ENCODE peak calls at places on chromosomes 2 and 18, in five cellular contexts. Z, K, J, T and W are unnamed samples.

GRCh38 chr18:13457327-13457726 is 238.8 kb downstream of the LDLRAD4 start:
- DNase-seq in Z (no peak), K (no peak), J (peak; percentile 5), T (no peak), W (no peak)

GRCh38 chr2:1830936-1831616 is 86.8 kb upstream of the PXDN start:
- DNase-seq in Z (no peak), K (no peak), J (no peak), T (no peak), W (peak; percentile 7)

GRCh38 chr18:23994361-23994902 is 20.1 kb upstream of the TTC39C start:
- DNase-seq in Z (no peak), K (no peak), J (no peak), T (no peak), W (peak; percentile 96)

GRCh38 chr2:217248312-217248935 is 388.6 kb upstream of the TNP1 start:
- DNase-seq in Z (peak; percentile 30), K (peak; percentile 46), J (peak; percentile 41), T (no peak), W (peak; percentile 74)

GRCh38 chr2:118841828-118842461 is 5.5 kb downstream of the EN1 start:
- DNase-seq in Z (peak; percentile 23), K (no peak), J (peak; percentile 47), T (peak; percentile 43), W (no peak)

GRCh38 chr2:219508933-219509779 is 5.1 kb upstream of the ASIC4 start:
- DNase-seq in Z (no peak), K (no peak), J (no peak), T (no peak), W (no peak)

GRCh38 chr2:162928356-162928755 is 89.8 kb upstream of the KCNH7 start:
- DNase-seq in Z (no peak), K (no peak), J (no peak), T (no peak), W (no peak)

GRCh38 chr2:189164732-189165131 is 14.8 kb downstream of the COL5A2 start:
- DNase-seq in Z (no peak), K (no peak), J (no peak), T (no peak), W (peak; percentile 80)

GRCh38 chr2:135997380-135997779 is 12.0 kb upstream of the DARS1 start:
- DNase-seq in Z (peak; percentile 90), K (peak; percentile 87), J (peak; percentile 91), T (peak; percentile 58), W (no peak)

GRCh38 chr2:36352711-36353110 is 2.9 kb upstream of the CRIM1 start:
- DNase-seq in Z (peak; percentile 73), K (no peak), J (no peak), T (no peak), W (peak; percentile 83)

GRCh38 chr2:20627712-20628380 is 23.1 kb downstream of the HS1BP3 start:
- DNase-seq in Z (no peak), K (no peak), J (no peak), T (no peak), W (no peak)

GRCh38 chr2:5544205-5544786 is 147.9 kb upstream of the SOX11 start:
- DNase-seq in Z (peak; percentile 29), K (no peak), J (no peak), T (no peak), W (no peak)

DNA sequence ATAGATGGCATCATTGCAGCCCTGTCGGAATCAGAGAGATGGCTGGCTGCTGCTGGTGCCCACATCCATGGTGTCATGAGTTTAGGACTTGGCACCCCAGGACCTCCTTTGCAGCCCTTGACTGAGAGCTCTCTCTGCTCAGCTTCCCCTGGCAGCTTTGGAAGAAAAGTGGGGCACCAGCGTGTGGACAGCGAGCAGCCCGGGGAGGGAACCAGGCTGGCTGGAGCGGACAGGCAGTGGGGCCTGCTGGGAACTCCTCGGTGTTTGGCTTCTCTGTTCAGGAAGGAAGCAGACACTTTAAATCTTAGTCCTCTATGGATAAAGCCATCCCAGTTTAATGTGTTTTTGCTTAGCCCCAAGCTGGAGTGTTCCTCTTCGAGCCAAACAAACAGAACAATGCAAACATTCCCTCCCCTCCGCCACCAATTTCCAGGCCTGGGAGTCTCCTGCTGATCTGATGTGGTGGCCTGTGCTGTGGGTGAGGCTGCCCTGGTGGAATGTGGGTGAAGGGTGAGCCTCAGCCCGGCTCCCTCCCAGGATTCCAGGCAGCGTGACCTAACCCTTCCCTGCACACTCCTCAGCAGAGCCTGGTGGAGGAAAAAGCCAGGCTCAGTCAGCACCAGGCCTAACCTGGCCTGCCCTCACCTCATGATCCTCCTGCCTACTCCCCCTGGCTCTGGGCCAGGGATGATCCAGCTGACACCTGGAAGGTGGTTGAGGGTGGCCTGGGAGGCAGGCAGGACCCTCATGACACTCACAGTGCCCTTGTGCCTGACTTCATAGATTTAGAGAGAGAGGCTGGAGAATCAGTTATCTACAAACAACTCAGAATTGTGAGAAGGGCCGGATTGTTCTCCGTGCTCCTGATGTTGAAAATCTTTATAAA is 21.6 kb upstream of the ITGB6 start:
- DNase-seq in Z (no peak), K (no peak), J (no peak), T (no peak), W (peak; percentile 64)
- H3K18ac ChIP-seq in Z (no peak overlapping the region), K (no peak overlapping the region), J (no peak overlapping the region), T (peak overlapping the region; percentile 60), W (peak overlapping the region; percentile 82)

DNA sequence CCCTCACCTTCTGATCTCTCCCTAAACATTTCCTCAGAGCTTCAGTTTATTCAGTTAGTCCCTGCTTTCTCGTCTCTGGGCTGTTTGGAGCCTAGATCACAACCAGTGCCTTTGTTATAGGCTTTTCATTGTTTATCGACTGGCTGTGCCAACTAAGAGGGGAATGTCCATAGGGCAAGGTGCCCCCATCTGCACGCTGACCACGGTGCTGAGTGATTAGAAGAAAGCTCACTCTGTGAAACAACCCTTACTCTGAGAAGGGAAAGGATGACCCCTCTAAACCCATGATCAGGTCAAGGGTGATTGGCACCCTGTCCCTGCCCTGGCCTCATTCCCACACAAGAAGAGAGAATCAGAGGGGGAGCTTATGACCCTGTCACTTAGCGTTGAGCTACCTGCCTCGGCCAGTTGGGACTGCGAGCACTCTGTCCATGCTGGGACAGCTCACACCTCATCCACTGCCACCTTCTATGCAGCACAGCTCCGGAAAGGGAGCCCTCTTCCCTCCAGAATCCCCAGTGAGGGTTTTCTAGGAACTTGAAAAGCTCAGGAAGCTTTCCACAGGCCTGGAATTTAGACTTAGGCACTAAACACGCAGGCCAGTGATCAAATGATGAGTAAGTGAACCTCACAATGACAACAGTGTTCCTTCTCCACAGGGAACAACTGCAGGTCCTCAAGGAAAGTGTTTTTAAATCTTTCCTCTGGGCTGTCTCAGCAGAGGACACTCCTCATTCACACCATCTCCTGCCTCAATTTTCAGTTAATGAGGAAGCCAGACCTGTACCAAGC is 2.3 kb upstream of the ACTG2 start:
- DNase-seq in Z (no peak), K (no peak), J (no peak), T (no peak), W (peak; percentile 67)
- H3K27ac ChIP-seq in Z (no peak overlapping the region), K (no peak overlapping the region), J (no peak overlapping the region), T (no peak overlapping the region), W (peak overlapping the region; percentile 2)

DNA sequence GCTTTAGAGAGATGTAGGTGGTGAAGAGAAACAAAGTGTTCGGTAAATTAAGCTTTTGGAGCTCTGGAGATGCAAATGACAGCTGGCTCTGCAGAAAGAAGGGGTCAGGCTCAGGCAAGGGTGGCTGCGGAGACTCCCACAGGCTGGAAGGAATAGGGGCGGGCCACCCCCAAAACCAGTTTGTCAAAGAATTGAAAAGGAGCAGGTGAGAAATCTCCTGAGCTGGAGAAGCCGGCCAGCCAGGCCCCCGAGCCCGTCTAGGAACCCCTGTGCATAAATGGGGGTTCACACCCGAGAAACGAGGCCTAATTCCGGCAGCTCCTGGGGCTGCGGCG is 528 bp downstream of the TXNL1 start:
- DNase-seq in Z (peak; percentile 14), K (no peak), J (no peak), T (no peak), W (no peak)
- H3K18ac ChIP-seq in Z (peak overlapping the region; percentile 85), K (no peak overlapping the region), J (peak overlapping the region; percentile 89), T (peak overlapping the region; percentile 93), W (peak overlapping the region; percentile 55)

GRCh38 chr2:144479659-144480058 is 40.3 kb downstream of the ZEB2 start:
- DNase-seq in Z (peak; percentile 78), K (no peak), J (peak; percentile 46), T (no peak), W (no peak)

GRCh38 chr2:144479138-144479537 is 40.8 kb downstream of the ZEB2 start:
- DNase-seq in Z (peak; percentile 97), K (no peak), J (peak; percentile 68), T (no peak), W (peak; percentile 59)

GRCh38 chr2:144475596-144475995 is 44.3 kb downstream of the ZEB2 start:
- DNase-seq in Z (no peak), K (no peak), J (no peak), T (no peak), W (no peak)

GRCh38 chr2:144477281-144477942 is 42.5 kb downstream of the ZEB2 start:
- DNase-seq in Z (no peak), K (no peak), J (no peak), T (no peak), W (peak; percentile 74)

GRCh38 chr2:144477943-144478283 is 42.0 kb downstream of the ZEB2 start:
- DNase-seq in Z (peak; percentile 46), K (no peak), J (no peak), T (no peak), W (peak; percentile 43)
- H3K27ac ChIP-seq in Z (no peak overlapping the region), K (no peak overlapping the region), J (no peak overlapping the region), T (no peak overlapping the region), W (peak overlapping the region; percentile 77)

GRCh38 chr2:102044967-102045489 is 53.3 kb downstream of the IL1R2 start:
- DNase-seq in Z (no peak), K (no peak), J (no peak), T (no peak), W (no peak)
- H3K18ac ChIP-seq in Z (no peak overlapping the region), K (no peak overlapping the region), J (no peak overlapping the region), T (no peak overlapping the region), W (peak overlapping the region; percentile 17)

GRCh38 chr2:240450532-240451107 is 15.2 kb downstream of the GPC1 start:
- DNase-seq in Z (no peak), K (no peak), J (no peak), T (no peak), W (no peak)

GRCh38 chr2:240451108-240451611 is 15.7 kb downstream of the GPC1 start:
- DNase-seq in Z (no peak), K (no peak), J (no peak), T (no peak), W (no peak)

GRCh38 chr2:240448387-240449274 is 13.2 kb downstream of the GPC1 start:
- DNase-seq in Z (no peak), K (no peak), J (no peak), T (no peak), W (no peak)

GRCh38 chr2:240451791-240452470 is 16.5 kb downstream of the GPC1 start:
- DNase-seq in Z (no peak), K (no peak), J (no peak), T (no peak), W (no peak)

GRCh38 chr2:240449764-240450531 is 14.5 kb downstream of the GPC1 start:
- DNase-seq in Z (peak; percentile 46), K (no peak), J (no peak), T (no peak), W (peak; percentile 38)
- H3K27ac ChIP-seq in Z (no peak overlapping the region), K (no peak overlapping the region), J (no peak overlapping the region), T (no peak overlapping the region), W (no peak overlapping the region)

DNA sequence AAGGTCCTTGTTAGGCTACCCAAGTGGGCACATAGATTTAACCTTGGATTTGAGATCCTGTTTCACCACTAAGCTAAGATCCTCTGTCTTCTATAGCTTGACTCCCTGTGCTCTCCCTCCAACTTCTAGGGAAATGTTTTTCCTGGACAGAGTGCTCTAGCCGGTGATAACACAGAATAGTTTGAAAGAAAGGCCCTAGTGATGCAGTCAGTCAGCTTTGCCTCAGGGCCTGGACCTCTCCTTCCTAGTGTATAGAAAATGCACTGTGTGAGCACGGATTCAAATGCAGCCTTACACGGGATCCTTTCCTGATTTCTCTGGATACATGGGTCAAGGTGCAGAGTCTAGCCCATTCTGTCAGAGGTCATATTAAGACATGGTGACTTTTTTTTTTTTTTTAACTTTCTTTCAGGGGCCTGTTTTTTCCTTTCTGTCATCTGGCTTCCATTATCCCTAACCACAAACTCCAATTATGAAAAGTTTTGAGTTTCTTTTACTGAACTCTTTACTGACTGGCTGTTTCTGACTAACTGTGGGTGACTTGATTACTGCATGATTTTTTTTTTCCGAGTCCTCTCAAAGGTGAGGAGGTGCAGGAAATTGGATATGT is 122.6 kb downstream of the LRP1B start:
- DNase-seq in Z (no peak), K (no peak), J (no peak), T (no peak), W (no peak)
- H3K18ac ChIP-seq in Z (no peak overlapping the region), K (no peak overlapping the region), J (no peak overlapping the region), T (no peak overlapping the region), W (no peak overlapping the region)